ENCODE peak calls at places on chromosomes 7 and 10, in seven cellular contexts. G, Q, T, W, U, C and B are unnamed samples.
A peak's percentile ranks its signal among the peaks of the same experiment; 100 is the strongest.

GRCh38 chr10:124472071-124472470 is 10.4 kb downstream of the LHPP start:
- DNase-seq in U (no peak), W (no peak), C (no peak), Q (no peak), G (no peak), T (no peak), B (no peak)

GRCh38 chr7:124032369-124033092 is at the start of gene TMEM229A:
- DNase-seq in C (peak; percentile 15), G (no peak), U (peak; percentile 88), Q (peak; percentile 37), W (peak; percentile 14), T (peak; percentile 22), B (peak; percentile 59)

GRCh38 chr10:129809841-129810240 is 154.2 kb downstream of the EBF3 start:
- DNase-seq in C (no peak), G (no peak), Q (no peak), U (no peak), T (no peak), W (no peak), B (no peak)

GRCh38 chr7:150909192-150909591 is 56.9 kb downstream of the AOC1 start:
- DNase-seq in T (no peak), G (no peak), W (no peak), C (no peak), U (peak; percentile 21), Q (no peak), B (no peak)

GRCh38 chr7:152411389-152411788 is 24.4 kb downstream of the KMT2C start:
- DNase-seq in G (no peak), T (no peak), C (no peak), U (peak; percentile 44), Q (no peak), W (no peak), B (no peak)

GRCh38 chr10:59432207-59432900 is 70.0 kb upstream of the FAM13C start:
- DNase-seq in G (no peak), T (no peak), W (peak; percentile 68), C (no peak), U (no peak), Q (no peak), B (no peak)

GRCh38 chr10:70932415-70933196 is 44.2 kb upstream of the PCBD1 start:
- DNase-seq in T (no peak), C (no peak), G (no peak), U (peak; percentile 32), W (no peak), Q (peak; percentile 56), B (no peak)

GRCh38 chr7:40008218-40008815 is 58.3 kb downstream of the CDK13 start:
- DNase-seq in W (peak; percentile 93), G (peak; percentile 84), C (no peak), U (no peak), T (no peak), Q (no peak), B (no peak)

GRCh38 chr10:100155936-100156335 is 29.9 kb downstream of the ERLIN1 start:
- DNase-seq in C (no peak), Q (no peak), G (no peak), T (no peak), W (no peak), U (no peak), B (no peak)

GRCh38 chr10:110411047-110411410 is 86.7 kb upstream of the DUSP5 start:
- DNase-seq in T (no peak), G (no peak), U (no peak), C (peak; percentile 29), W (peak; percentile 77), Q (peak; percentile 34), B (no peak)

GRCh38 chr7:158705234-158705890 is 758 bp upstream of the NCAPG2 start:
- DNase-seq in G (no peak), C (no peak), U (peak; percentile 50), W (peak; percentile 27), Q (no peak), T (no peak), B (no peak)

GRCh38 chr10:30752481-30752881 is 122.9 kb upstream of the LYZL2 start:
- DNase-seq in U (peak; percentile 63), T (no peak), C (no peak), W (no peak), Q (no peak), G (no peak), B (no peak)

GRCh38 chr10:44752451-44753441 is 158.4 kb upstream of the TMEM72 start:
- DNase-seq in G (peak; percentile 80), C (no peak), W (peak; percentile 98), Q (peak; percentile 69), U (no peak), T (no peak), B (no peak)

GRCh38 chr10:44973323-44974081 is 5.1 kb downstream of the DEPP1 start:
- DNase-seq in W (no peak), U (no peak), Q (peak; percentile 52), G (no peak), C (no peak), T (peak; percentile 38), B (no peak)

GRCh38 chr7:71787513-71787912 is 624.6 kb downstream of the CALN1 start:
- DNase-seq in U (no peak), W (no peak), T (no peak), G (no peak), Q (no peak), C (no peak), B (no peak)

GRCh38 chr7:22140597-22140996 is 194.9 kb upstream of the CDCA7L start:
- DNase-seq in G (no peak), U (no peak), Q (no peak), T (no peak), C (no peak), W (no peak), B (no peak)

GRCh38 chr10:72981882-72982529 is 27.4 kb upstream of the PLA2G12B start:
- DNase-seq in W (no peak), Q (peak; percentile 16), C (no peak), U (no peak), G (no peak), T (no peak), B (no peak)

GRCh38 chr7:120979765-120980499 is 8.6 kb upstream of the CPED1 start:
- DNase-seq in U (no peak), G (no peak), C (no peak), T (no peak), W (peak; percentile 67), Q (no peak), B (no peak)

GRCh38 chr10:49175587-49176309 is 12.4 kb downstream of the TMEM273 start:
- DNase-seq in C (no peak), T (no peak), W (no peak), G (no peak), U (no peak), Q (no peak), B (no peak)

GRCh38 chr7:97272237-97272975 is 154.9 kb downstream of the SDHAF3 start:
- DNase-seq in W (no peak), U (no peak), G (no peak), Q (no peak), T (peak; percentile 42), C (no peak), B (no peak)

GRCh38 chr7:56250135-56250534 is 133.9 kb upstream of the NUPR2 start:
- DNase-seq in U (no peak), G (no peak), Q (no peak), T (no peak), W (no peak), C (no peak), B (no peak)

GRCh38 chr7:69757990-69758430 is 159.7 kb downstream of the AUTS2 start:
- DNase-seq in G (no peak), T (no peak), C (no peak), W (peak; percentile 74), U (no peak), Q (no peak), B (no peak)

DNA sequence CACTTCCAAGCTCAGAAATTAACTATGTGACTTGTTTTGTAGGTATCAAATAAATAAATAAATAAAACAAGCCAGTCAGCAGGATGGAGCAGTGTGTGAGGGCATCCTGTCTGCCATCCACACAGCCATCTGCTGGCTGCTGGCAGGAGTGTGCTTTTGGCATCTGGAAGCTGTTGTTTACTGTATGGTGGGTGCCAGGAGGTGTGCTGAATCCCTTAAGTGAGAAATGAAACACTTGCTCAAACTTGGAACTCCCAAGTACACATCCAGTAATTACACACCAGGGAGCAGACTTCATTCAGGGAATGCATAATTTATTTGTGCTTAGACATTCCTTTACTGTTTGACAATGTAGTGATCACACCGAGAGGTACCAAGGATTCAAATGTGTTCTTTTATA is 16.9 kb upstream of the TAX1BP1 start:
- DNase-seq in U (peak; percentile 60), C (no peak), G (no peak), T (no peak), Q (peak; percentile 74), W (no peak), B (no peak)
- TF ChIP-seq CTCF in U (peak; percentile 59), C (peak; percentile 23), G (peak; percentile 16), T (no peak), Q (peak; percentile 20), W (no peak), B (peak; percentile 16)

DNA sequence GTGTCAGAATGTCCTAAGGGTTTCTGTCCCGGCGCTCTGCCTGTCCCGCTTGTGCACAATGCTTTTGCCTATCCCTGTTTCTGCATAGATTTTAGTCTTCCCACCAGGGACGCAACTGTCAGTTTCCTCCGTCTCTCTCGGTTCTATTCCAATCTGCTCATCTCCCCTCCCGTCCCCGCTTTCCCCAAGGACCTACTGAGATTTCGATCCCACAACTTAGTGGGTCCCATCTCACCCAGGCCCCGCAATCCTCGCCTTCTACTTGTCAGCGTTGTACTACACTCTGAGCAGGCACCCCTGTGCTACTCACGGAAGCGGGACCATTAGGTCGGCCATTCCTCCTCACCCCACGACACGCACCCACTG is 519 bp upstream of the ZNF655 start:
- DNase-seq in T (no peak), W (no peak), C (no peak), Q (no peak), U (no peak), G (no peak), B (no peak)
- TF ChIP-seq CTCF in T (no peak), W (no peak), C (no peak), Q (no peak), U (no peak), G (no peak), B (no peak)

GRCh38 chr10:22218448-22218847 is 633 bp upstream of the EBLN1 start:
- DNase-seq in T (no peak), U (no peak), C (no peak), W (no peak), G (no peak), Q (no peak), B (no peak)
- TF ChIP-seq CTCF in T (peak; percentile 1), U (no peak), C (peak; percentile 15), W (no peak), G (no peak), Q (no peak), B (peak; percentile 22)

DNA sequence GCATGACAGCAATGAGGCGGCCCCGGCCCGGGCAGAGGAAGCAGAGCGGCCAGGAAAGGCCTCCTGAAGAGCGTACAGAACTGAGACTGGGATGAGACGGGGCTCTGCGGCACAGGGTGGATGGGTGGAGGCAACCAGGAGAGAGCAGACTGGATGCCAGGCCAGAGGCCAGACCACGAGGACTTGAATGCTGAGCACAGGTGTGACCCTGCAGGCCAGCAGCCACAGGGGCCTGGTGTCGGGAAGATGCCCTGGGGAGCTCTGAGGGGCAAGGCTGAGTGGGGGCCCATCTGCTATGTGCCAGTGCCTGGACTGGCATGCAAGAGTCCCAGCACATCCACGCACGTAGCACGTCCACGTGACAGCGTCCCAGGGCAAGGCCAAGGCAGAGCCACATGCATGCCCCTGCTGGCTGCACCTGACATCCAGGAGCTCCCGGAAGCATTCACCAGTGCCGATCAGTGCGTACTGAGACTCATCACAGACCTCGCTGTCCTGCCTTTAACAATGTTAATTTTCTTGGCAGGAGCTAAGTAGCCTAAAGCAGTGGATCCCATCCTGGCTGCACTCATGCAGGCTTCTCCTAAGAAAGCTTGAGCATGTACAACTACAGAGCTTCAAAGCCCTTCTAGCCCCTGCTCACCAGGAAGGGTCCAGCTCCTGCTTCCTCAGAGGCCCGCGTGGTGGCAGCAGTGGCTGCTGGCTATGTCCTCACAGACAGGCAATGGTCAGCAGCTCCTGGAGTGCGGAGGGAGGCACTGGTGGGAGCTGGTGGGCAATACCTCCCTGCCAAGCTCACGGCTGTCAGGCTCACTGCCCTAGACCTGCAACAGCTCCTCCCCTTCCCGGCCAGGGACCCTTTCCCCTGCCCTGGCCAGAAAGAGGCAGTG is 18.0 kb downstream of the GRID1 start:
- DNase-seq in W (no peak), T (no peak), C (no peak), U (peak; percentile 71), Q (no peak), G (no peak), B (peak; percentile 79)
- TF ChIP-seq CTCF in W (peak; percentile 15), T (no peak), C (peak; percentile 49), U (peak; percentile 24), Q (peak; percentile 13), G (no peak), B (peak; percentile 75)